ENCODE peak calls at places on chromosomes 13 and 19, in six cellular contexts. One of them, this sample, is unnamed.
A peak's percentile ranks its signal among the peaks of the same experiment; 100 is the strongest.

GRCh38 chr19:12828494-12828893 is 5.9 kb downstream of the RTBDN start:
- DNase-seq in RWPE1: no peak
- DNase-seq in AG10803: no peak
- DNase-seq in IMR-90: no peak
- DNase-seq in tibial nerve: no peak
- DNase-seq in PC-3: peak; percentile 49
- DNase-seq in this sample: no peak

GRCh38 chr19:8050274-8051096 is 2.1 kb upstream of the CCL25 start:
- DNase-seq in RWPE1: peak; percentile 93
- DNase-seq in AG10803: peak; percentile 18
- DNase-seq in IMR-90: peak; percentile 55
- DNase-seq in tibial nerve: peak; percentile 79
- DNase-seq in PC-3: peak; percentile 88
- DNase-seq in this sample: no peak

GRCh38 chr13:44412341-44412935 is 38.8 kb downstream of the SERP2 start:
- DNase-seq in RWPE1: no peak
- DNase-seq in AG10803: no peak
- DNase-seq in IMR-90: no peak
- DNase-seq in tibial nerve: no peak
- DNase-seq in PC-3: no peak
- DNase-seq in this sample: no peak

GRCh38 chr13:109516196-109516595 is 270.2 kb downstream of the IRS2 start:
- DNase-seq in RWPE1: no peak
- DNase-seq in AG10803: no peak
- DNase-seq in IMR-90: no peak
- DNase-seq in tibial nerve: no peak
- DNase-seq in PC-3: no peak
- DNase-seq in this sample: no peak

GRCh38 chr19:7534531-7534980 is 961 bp upstream of the PNPLA6 start:
- DNase-seq in RWPE1: peak; percentile 61
- DNase-seq in AG10803: peak; percentile 81
- DNase-seq in IMR-90: peak; percentile 87
- DNase-seq in tibial nerve: peak; percentile 69
- DNase-seq in PC-3: peak; percentile 56
- DNase-seq in this sample: peak; percentile 87

GRCh38 chr13:39675904-39676303 is 20.4 kb downstream of the COG6 start:
- DNase-seq in RWPE1: no peak
- DNase-seq in AG10803: no peak
- DNase-seq in IMR-90: no peak
- DNase-seq in tibial nerve: no peak
- DNase-seq in PC-3: no peak
- DNase-seq in this sample: no peak

GRCh38 chr19:28483197-28483596 is 729.8 kb downstream of the UQCRFS1 start:
- DNase-seq in RWPE1: no peak
- DNase-seq in AG10803: no peak
- DNase-seq in IMR-90: no peak
- DNase-seq in tibial nerve: no peak
- DNase-seq in PC-3: no peak
- DNase-seq in this sample: no peak

GRCh38 chr13:26589754-26590153 is 32.3 kb downstream of the WASF3 start:
- DNase-seq in RWPE1: no peak
- DNase-seq in AG10803: peak; percentile 38
- DNase-seq in IMR-90: peak; percentile 56
- DNase-seq in tibial nerve: no peak
- DNase-seq in PC-3: no peak
- DNase-seq in this sample: no peak

GRCh38 chr19:42178791-42179500 is 38.5 kb downstream of the DEDD2 start:
- DNase-seq in RWPE1: no peak
- DNase-seq in AG10803: no peak
- DNase-seq in IMR-90: no peak
- DNase-seq in tibial nerve: no peak
- DNase-seq in PC-3: no peak
- DNase-seq in this sample: no peak

GRCh38 chr13:22369090-22369489 is 698.2 kb downstream of the FGF9 start:
- DNase-seq in RWPE1: no peak
- DNase-seq in AG10803: no peak
- DNase-seq in IMR-90: no peak
- DNase-seq in tibial nerve: no peak
- DNase-seq in PC-3: no peak
- DNase-seq in this sample: no peak

GRCh38 chr13:76887070-76887563 is 912 bp upstream of the KCTD12 start:
- DNase-seq in RWPE1: no peak
- DNase-seq in AG10803: no peak
- DNase-seq in IMR-90: no peak
- DNase-seq in tibial nerve: no peak
- DNase-seq in PC-3: no peak
- DNase-seq in this sample: no peak

GRCh38 chr19:40716031-40716654 is 543 bp downstream of the COQ8B start:
- DNase-seq in RWPE1: peak; percentile 95
- DNase-seq in AG10803: no peak
- DNase-seq in IMR-90: peak; percentile 95
- DNase-seq in tibial nerve: peak; percentile 61
- DNase-seq in PC-3: peak; percentile 91
- DNase-seq in this sample: no peak

GRCh38 chr19:29107831-29108230 is 105.1 kb downstream of the UQCRFS1 start:
- DNase-seq in RWPE1: no peak
- DNase-seq in AG10803: peak; percentile 9
- DNase-seq in IMR-90: no peak
- DNase-seq in tibial nerve: no peak
- DNase-seq in PC-3: no peak
- DNase-seq in this sample: no peak

GRCh38 chr13:52851153-52851962 is 2.9 kb upstream of the PCDH8 start:
- DNase-seq in RWPE1: peak; percentile 34
- DNase-seq in AG10803: peak; percentile 9
- DNase-seq in IMR-90: no peak
- DNase-seq in tibial nerve: peak; percentile 23
- DNase-seq in PC-3: no peak
- DNase-seq in this sample: no peak

GRCh38 chr13:36841411-36841810 is 22.4 kb downstream of the RFXAP start:
- DNase-seq in RWPE1: no peak
- DNase-seq in AG10803: no peak
- DNase-seq in IMR-90: no peak
- DNase-seq in tibial nerve: no peak
- DNase-seq in PC-3: peak; percentile 36
- DNase-seq in this sample: no peak

GRCh38 chr13:25186187-25186586 is 14.1 kb upstream of the AMER2 start:
- DNase-seq in RWPE1: no peak
- DNase-seq in AG10803: no peak
- DNase-seq in IMR-90: no peak
- DNase-seq in tibial nerve: no peak
- DNase-seq in PC-3: no peak
- DNase-seq in this sample: peak; percentile 59

GRCh38 chr13:90951663-90952062 is 395.8 kb upstream of the MIR17HG start:
- DNase-seq in RWPE1: no peak
- DNase-seq in AG10803: no peak
- DNase-seq in IMR-90: no peak
- DNase-seq in tibial nerve: no peak
- DNase-seq in PC-3: peak; percentile 88
- DNase-seq in this sample: no peak

GRCh38 chr19:54415901-54416621 is 797 bp downstream of the TTYH1 start:
- DNase-seq in RWPE1: no peak
- DNase-seq in AG10803: no peak
- DNase-seq in IMR-90: no peak
- DNase-seq in tibial nerve: no peak
- DNase-seq in PC-3: no peak
- DNase-seq in this sample: no peak

GRCh38 chr19:54416695-54417491 is 1.6 kb downstream of the TTYH1 start:
- DNase-seq in RWPE1: no peak
- DNase-seq in AG10803: no peak
- DNase-seq in IMR-90: no peak
- DNase-seq in tibial nerve: no peak
- DNase-seq in PC-3: no peak
- DNase-seq in this sample: no peak

GRCh38 chr19:54414156-54414555 is 1.1 kb upstream of the TTYH1 start:
- DNase-seq in RWPE1: no peak
- DNase-seq in AG10803: no peak
- DNase-seq in IMR-90: no peak
- DNase-seq in tibial nerve: no peak
- DNase-seq in PC-3: no peak
- DNase-seq in this sample: no peak

GRCh38 chr19:54412877-54413276 is 2.4 kb upstream of the TTYH1 start:
- DNase-seq in RWPE1: no peak
- DNase-seq in AG10803: no peak
- DNase-seq in IMR-90: no peak
- DNase-seq in tibial nerve: no peak
- DNase-seq in PC-3: no peak
- DNase-seq in this sample: no peak

DNA sequence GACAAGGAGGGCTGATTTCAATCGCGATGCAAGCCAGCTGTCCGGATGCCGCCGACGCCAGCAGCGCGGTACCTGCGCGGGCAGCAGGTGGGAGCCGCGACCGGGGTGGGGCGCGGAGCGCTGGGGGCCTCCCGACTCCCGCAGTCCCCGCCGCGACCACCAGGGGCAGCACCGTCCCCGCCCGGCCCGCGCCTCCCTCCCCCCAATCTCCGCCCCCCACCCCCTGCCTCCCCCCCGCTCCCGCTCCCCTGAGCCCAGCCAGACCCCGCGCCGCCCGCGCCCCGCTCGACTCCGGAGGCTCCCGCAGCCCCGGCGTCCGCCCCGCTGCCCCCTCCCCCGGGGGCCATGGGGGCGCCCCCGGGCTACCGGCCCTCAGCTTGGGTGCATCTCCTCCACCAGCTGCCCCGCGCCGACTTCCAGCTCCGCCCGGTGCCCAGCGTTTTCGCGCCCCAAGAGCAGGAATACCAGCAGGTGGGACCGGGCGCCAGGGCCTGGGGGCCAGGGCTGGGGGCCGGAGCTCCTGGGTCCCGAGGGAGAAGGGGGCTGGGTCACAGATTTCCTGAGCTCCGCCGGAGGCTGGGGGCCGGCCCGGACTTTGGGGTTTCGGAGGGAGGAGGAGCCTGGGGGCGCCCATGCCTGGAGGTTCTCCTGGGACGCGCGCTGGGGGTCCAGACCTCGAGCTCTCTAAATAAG is at the start of gene TTYH1:
- DNase-seq in RWPE1: no peak
- DNase-seq in AG10803: no peak
- DNase-seq in IMR-90: no peak
- DNase-seq in tibial nerve: no peak
- DNase-seq in PC-3: no peak
- DNase-seq in this sample: no peak
- TF ChIP-seq CTCF in RWPE1: no peak
- TF ChIP-seq CTCF in AG10803: no peak
- TF ChIP-seq CTCF in IMR-90: no peak
- TF ChIP-seq CTCF in tibial nerve: peak; percentile 40
- TF ChIP-seq CTCF in PC-3: no peak
- TF ChIP-seq CTCF in this sample: peak; percentile 48

GRCh38 chr19:45255611-45256157 is 4.6 kb downstream of the MARK4 start:
- DNase-seq in RWPE1: no peak
- DNase-seq in AG10803: no peak
- DNase-seq in IMR-90: no peak
- DNase-seq in tibial nerve: no peak
- DNase-seq in PC-3: no peak
- DNase-seq in this sample: no peak

GRCh38 chr19:45251452-45252354 is 632 bp downstream of the MARK4 start:
- DNase-seq in RWPE1: peak; percentile 40
- DNase-seq in AG10803: peak; percentile 21
- DNase-seq in IMR-90: no peak
- DNase-seq in tibial nerve: no peak
- DNase-seq in PC-3: no peak
- DNase-seq in this sample: no peak

GRCh38 chr19:45253396-45254027 is 2.4 kb downstream of the MARK4 start:
- DNase-seq in RWPE1: peak; percentile 36
- DNase-seq in AG10803: peak; percentile 30
- DNase-seq in IMR-90: peak; percentile 21
- DNase-seq in tibial nerve: no peak
- DNase-seq in PC-3: no peak
- DNase-seq in this sample: no peak

GRCh38 chr19:45256836-45257235 is 5.8 kb downstream of the MARK4 start:
- DNase-seq in RWPE1: no peak
- DNase-seq in AG10803: no peak
- DNase-seq in IMR-90: no peak
- DNase-seq in tibial nerve: no peak
- DNase-seq in PC-3: no peak
- DNase-seq in this sample: no peak

GRCh38 chr19:45254044-45254531 is 3.0 kb downstream of the MARK4 start:
- DNase-seq in RWPE1: no peak
- DNase-seq in AG10803: no peak
- DNase-seq in IMR-90: no peak
- DNase-seq in tibial nerve: no peak
- DNase-seq in PC-3: no peak
- DNase-seq in this sample: no peak
- TF ChIP-seq CTCF in RWPE1: no peak
- TF ChIP-seq CTCF in AG10803: peak; percentile 16
- TF ChIP-seq CTCF in IMR-90: peak; percentile 28
- TF ChIP-seq CTCF in tibial nerve: no peak
- TF ChIP-seq CTCF in PC-3: peak; percentile 19
- TF ChIP-seq CTCF in this sample: no peak

GRCh38 chr19:49766938-49767315 is at the start of gene AP2A1:
- DNase-seq in RWPE1: no peak
- DNase-seq in AG10803: no peak
- DNase-seq in IMR-90: no peak
- DNase-seq in tibial nerve: no peak
- DNase-seq in PC-3: no peak
- DNase-seq in this sample: no peak

GRCh38 chr19:49767967-49768581 is 1.3 kb downstream of the AP2A1 start:
- DNase-seq in RWPE1: no peak
- DNase-seq in AG10803: no peak
- DNase-seq in IMR-90: no peak
- DNase-seq in tibial nerve: no peak
- DNase-seq in PC-3: no peak
- DNase-seq in this sample: no peak

GRCh38 chr19:49766007-49766937 is 529 bp upstream of the AP2A1 start:
- DNase-seq in RWPE1: peak; percentile 100
- DNase-seq in AG10803: peak; percentile 100
- DNase-seq in IMR-90: peak; percentile 100
- DNase-seq in tibial nerve: peak; percentile 99
- DNase-seq in PC-3: peak; percentile 100
- DNase-seq in this sample: peak; percentile 100

GRCh38 chr19:49764341-49764740 is 1.2 kb upstream of the TSKS start:
- DNase-seq in RWPE1: no peak
- DNase-seq in AG10803: no peak
- DNase-seq in IMR-90: no peak
- DNase-seq in tibial nerve: no peak
- DNase-seq in PC-3: no peak
- DNase-seq in this sample: no peak

DNA sequence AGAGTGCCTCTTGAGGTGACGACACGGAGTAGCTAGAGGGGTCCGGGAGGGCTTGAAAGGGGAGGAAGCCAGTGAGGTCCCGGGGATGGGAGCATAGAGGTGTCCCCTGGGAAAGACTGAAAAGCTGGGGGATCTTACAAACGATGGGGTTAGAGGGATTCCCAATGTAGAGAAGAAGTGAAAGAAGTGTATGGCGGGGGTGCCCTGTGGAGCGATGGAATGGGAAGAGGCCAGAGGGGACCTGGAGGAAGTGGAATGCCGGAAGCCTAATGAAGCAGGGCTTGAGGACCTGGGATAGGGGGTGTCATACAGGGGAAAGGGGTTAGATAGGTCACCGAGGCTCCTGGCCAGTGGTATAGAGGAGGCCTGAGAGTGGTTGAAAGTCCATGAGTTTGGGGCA is 579 bp downstream of the AP2A1 start:
- DNase-seq in RWPE1: peak; percentile 23
- DNase-seq in AG10803: no peak
- DNase-seq in IMR-90: no peak
- DNase-seq in tibial nerve: no peak
- DNase-seq in PC-3: no peak
- DNase-seq in this sample: no peak
- TF ChIP-seq CTCF in RWPE1: no peak
- TF ChIP-seq CTCF in AG10803: no peak
- TF ChIP-seq CTCF in IMR-90: no peak
- TF ChIP-seq CTCF in tibial nerve: no peak
- TF ChIP-seq CTCF in PC-3: no peak
- TF ChIP-seq CTCF in this sample: no peak

GRCh38 chr19:35741216-35741541 is 1.1 kb downstream of the IGFLR1 start:
- DNase-seq in RWPE1: no peak
- DNase-seq in AG10803: no peak
- DNase-seq in IMR-90: no peak
- DNase-seq in tibial nerve: no peak
- DNase-seq in PC-3: no peak
- DNase-seq in this sample: no peak
- TF ChIP-seq CTCF in RWPE1: no peak
- TF ChIP-seq CTCF in AG10803: no peak
- TF ChIP-seq CTCF in IMR-90: no peak
- TF ChIP-seq CTCF in tibial nerve: no peak
- TF ChIP-seq CTCF in PC-3: no peak
- TF ChIP-seq CTCF in this sample: no peak

This sample was measured in osteocyte.